ENCODE peak calls at places on chromosomes 6 and 20, in seven cellular contexts. One of them, this sample, is unnamed.
A peak's percentile ranks its signal among the peaks of the same experiment; 100 is the strongest.

GRCh38 chr6:53395986-53396385 is 47.2 kb upstream of the ELOVL5 start:
- DNase-seq in B cell: no peak
- DNase-seq in nephron progenitor cell: no peak
- DNase-seq in GM10248: no peak
- DNase-seq in stomach: no peak
- DNase-seq in mesothelial cell of epicardium: no peak
- DNase-seq in CD8-positive, alpha-beta T cell: no peak
- DNase-seq in this sample: no peak

GRCh38 chr20:45300961-45301360 is 5.7 kb upstream of the RBPJL start:
- DNase-seq in B cell: no peak
- DNase-seq in CD8-positive, alpha-beta T cell: no peak
- DNase-seq in GM10248: peak; percentile 48
- DNase-seq in mesothelial cell of epicardium: no peak
- DNase-seq in stomach: no peak
- DNase-seq in nephron progenitor cell: peak; percentile 62
- DNase-seq in this sample: peak; percentile 79

GRCh38 chr6:24981385-24981758 is 45.6 kb upstream of the RIPOR2 start:
- DNase-seq in B cell: no peak
- DNase-seq in CD8-positive, alpha-beta T cell: no peak
- DNase-seq in mesothelial cell of epicardium: no peak
- DNase-seq in nephron progenitor cell: no peak
- DNase-seq in GM10248: no peak
- DNase-seq in stomach: no peak
- DNase-seq in this sample: peak; percentile 42

GRCh38 chr6:109506841-109507240 is 23.8 kb upstream of the ZBTB24 start:
- DNase-seq in stomach: no peak
- DNase-seq in GM10248: no peak
- DNase-seq in mesothelial cell of epicardium: no peak
- DNase-seq in nephron progenitor cell: no peak
- DNase-seq in B cell: no peak
- DNase-seq in CD8-positive, alpha-beta T cell: no peak
- DNase-seq in this sample: no peak

GRCh38 chr20:33541797-33542196 is 51.9 kb downstream of the CBFA2T2 start:
- DNase-seq in GM10248: no peak
- DNase-seq in stomach: no peak
- DNase-seq in nephron progenitor cell: no peak
- DNase-seq in mesothelial cell of epicardium: no peak
- DNase-seq in CD8-positive, alpha-beta T cell: no peak
- DNase-seq in B cell: no peak
- DNase-seq in this sample: no peak

GRCh38 chr6:40256831-40257230 is 322.6 kb upstream of the MOCS1 start:
- DNase-seq in stomach: no peak
- DNase-seq in GM10248: no peak
- DNase-seq in nephron progenitor cell: no peak
- DNase-seq in mesothelial cell of epicardium: no peak
- DNase-seq in CD8-positive, alpha-beta T cell: no peak
- DNase-seq in B cell: no peak
- DNase-seq in this sample: no peak

GRCh38 chr6:9131616-9132015 is 696.3 kb upstream of the SLC35B3 start:
- DNase-seq in nephron progenitor cell: peak; percentile 12
- DNase-seq in CD8-positive, alpha-beta T cell: no peak
- DNase-seq in B cell: no peak
- DNase-seq in GM10248: no peak
- DNase-seq in mesothelial cell of epicardium: no peak
- DNase-seq in stomach: peak; percentile 28
- DNase-seq in this sample: no peak

GRCh38 chr6:13278184-13278583 is 50.2 kb downstream of the TBC1D7 start:
- DNase-seq in nephron progenitor cell: peak; percentile 36
- DNase-seq in B cell: peak; percentile 65
- DNase-seq in CD8-positive, alpha-beta T cell: no peak
- DNase-seq in GM10248: no peak
- DNase-seq in stomach: no peak
- DNase-seq in mesothelial cell of epicardium: no peak
- DNase-seq in this sample: no peak

GRCh38 chr6:168282985-168283685 is 36.4 kb downstream of the DACT2 start:
- DNase-seq in CD8-positive, alpha-beta T cell: no peak
- DNase-seq in stomach: no peak
- DNase-seq in GM10248: no peak
- DNase-seq in B cell: no peak
- DNase-seq in mesothelial cell of epicardium: no peak
- DNase-seq in nephron progenitor cell: no peak
- DNase-seq in this sample: no peak

GRCh38 chr20:48703107-48703506 is 124.7 kb downstream of the PREX1 start:
- DNase-seq in mesothelial cell of epicardium: no peak
- DNase-seq in CD8-positive, alpha-beta T cell: no peak
- DNase-seq in stomach: peak; percentile 68
- DNase-seq in GM10248: no peak
- DNase-seq in nephron progenitor cell: no peak
- DNase-seq in B cell: no peak
- DNase-seq in this sample: no peak

GRCh38 chr20:60138263-60139127 is 180.3 kb downstream of the CDH26 start:
- DNase-seq in mesothelial cell of epicardium: no peak
- DNase-seq in stomach: peak; percentile 55
- DNase-seq in GM10248: peak; percentile 63
- DNase-seq in CD8-positive, alpha-beta T cell: peak; percentile 60
- DNase-seq in B cell: no peak
- DNase-seq in nephron progenitor cell: no peak
- DNase-seq in this sample: peak; percentile 75

DNA sequence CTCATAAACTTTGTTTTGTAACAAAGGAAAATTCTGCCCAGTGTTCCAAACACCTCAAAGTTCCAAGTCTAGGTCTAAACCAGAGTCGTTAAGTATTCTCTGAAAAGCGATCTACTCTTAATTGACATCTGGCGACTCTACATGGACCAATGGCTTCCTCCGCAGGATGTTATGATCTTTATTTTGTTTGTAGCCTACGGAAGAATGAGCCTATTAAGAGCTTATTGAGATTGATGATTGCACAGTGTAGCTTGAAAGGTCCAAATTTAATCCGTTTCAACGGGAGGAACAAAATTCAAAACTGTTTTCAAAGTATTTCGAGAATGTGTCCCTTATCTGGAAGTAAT is 61.1 kb downstream of the FAM217A start:
- DNase-seq in nephron progenitor cell: no peak
- DNase-seq in CD8-positive, alpha-beta T cell: no peak
- DNase-seq in mesothelial cell of epicardium: no peak
- DNase-seq in B cell: peak; percentile 16
- DNase-seq in stomach: no peak
- DNase-seq in GM10248: peak; percentile 26
- DNase-seq in this sample: no peak
- TF ChIP-seq CTCF in nephron progenitor cell: no peak
- TF ChIP-seq CTCF in CD8-positive, alpha-beta T cell: no peak
- TF ChIP-seq CTCF in mesothelial cell of epicardium: no peak
- TF ChIP-seq CTCF in B cell: no peak
- TF ChIP-seq CTCF in stomach: no peak
- TF ChIP-seq CTCF in GM10248: no peak
- TF ChIP-seq CTCF in this sample: no peak

GRCh38 chr6:27631614-27631925 is 158.7 kb upstream of the ZNF184 start:
- DNase-seq in nephron progenitor cell: no peak
- DNase-seq in B cell: no peak
- DNase-seq in CD8-positive, alpha-beta T cell: no peak
- DNase-seq in stomach: no peak
- DNase-seq in mesothelial cell of epicardium: no peak
- DNase-seq in GM10248: no peak
- DNase-seq in this sample: no peak

GRCh38 chr6:27630727-27631613 is 158.1 kb upstream of the ZNF184 start:
- DNase-seq in nephron progenitor cell: peak; percentile 85
- DNase-seq in B cell: no peak
- DNase-seq in stomach: no peak
- DNase-seq in GM10248: peak; percentile 60
- DNase-seq in CD8-positive, alpha-beta T cell: no peak
- DNase-seq in mesothelial cell of epicardium: peak; percentile 69
- DNase-seq in this sample: peak; percentile 84
- TF ChIP-seq CTCF in nephron progenitor cell: no peak
- TF ChIP-seq CTCF in B cell: no peak
- TF ChIP-seq CTCF in stomach: no peak
- TF ChIP-seq CTCF in GM10248: no peak
- TF ChIP-seq CTCF in CD8-positive, alpha-beta T cell: no peak
- TF ChIP-seq CTCF in mesothelial cell of epicardium: no peak
- TF ChIP-seq CTCF in this sample: no peak

GRCh38 chr6:149895702-149896310 is 2.1 kb downstream of the RAET1E start:
- DNase-seq in CD8-positive, alpha-beta T cell: peak; percentile 68
- DNase-seq in B cell: no peak
- DNase-seq in stomach: no peak
- DNase-seq in mesothelial cell of epicardium: no peak
- DNase-seq in nephron progenitor cell: no peak
- DNase-seq in GM10248: no peak
- DNase-seq in this sample: peak; percentile 52
- TF ChIP-seq CTCF in CD8-positive, alpha-beta T cell: no peak
- TF ChIP-seq CTCF in B cell: no peak
- TF ChIP-seq CTCF in stomach: no peak
- TF ChIP-seq CTCF in mesothelial cell of epicardium: no peak
- TF ChIP-seq CTCF in nephron progenitor cell: no peak
- TF ChIP-seq CTCF in GM10248: no peak
- TF ChIP-seq CTCF in this sample: no peak

GRCh38 chr6:125888989-125889656 is 67.4 kb upstream of the HINT3 start:
- DNase-seq in CD8-positive, alpha-beta T cell: no peak
- DNase-seq in stomach: no peak
- DNase-seq in mesothelial cell of epicardium: no peak
- DNase-seq in B cell: no peak
- DNase-seq in nephron progenitor cell: no peak
- DNase-seq in GM10248: peak; percentile 15
- DNase-seq in this sample: peak; percentile 23
- TF ChIP-seq CTCF in CD8-positive, alpha-beta T cell: peak; percentile 68
- TF ChIP-seq CTCF in stomach: no peak
- TF ChIP-seq CTCF in mesothelial cell of epicardium: peak; percentile 33
- TF ChIP-seq CTCF in B cell: peak; percentile 66
- TF ChIP-seq CTCF in nephron progenitor cell: peak; percentile 35
- TF ChIP-seq CTCF in GM10248: peak; percentile 36
- TF ChIP-seq CTCF in this sample: peak; percentile 20

This sample was measured in Calu3.